ENCODE peak calls at places on chromosomes 13 and 19, in seven cellular contexts. K is neural progenitor cell, H is right atrium auricular region, X is heart left ventricle, S is lung, R is HepG2, W is foreskin fibroblast. B is an unnamed sample.

GRCh38 chr19:49475995-49476880 is 2.2 kb downstream of the FLT3LG start:
- DNase-seq in R (no peak), W (no peak), X (peak; percentile 46), K (peak; percentile 94), S (no peak), H (no peak), B (no peak)

GRCh38 chr19:17680235-17680722 is 7.9 kb downstream of the UNC13A start:
- DNase-seq in K (peak; percentile 67), S (peak; percentile 42), X (peak; percentile 87), R (no peak), H (peak; percentile 86), W (peak; percentile 81), B (peak; percentile 80)

GRCh38 chr19:2634960-2635359 is 67.5 kb downstream of the GNG7 start:
- DNase-seq in H (no peak), K (no peak), W (no peak), R (no peak), S (no peak), X (no peak), B (no peak)

GRCh38 chr13:113759525-113760137 is 605 bp downstream of the TMEM255B start:
- DNase-seq in X (peak; percentile 52), R (no peak), W (no peak), K (peak; percentile 58), S (no peak), H (no peak), B (no peak)

GRCh38 chr19:8811315-8812172 is 20.6 kb downstream of the ZNF558 start:
- DNase-seq in H (no peak), S (no peak), X (no peak), K (no peak), R (no peak), W (no peak), B (no peak)

GRCh38 chr13:109301711-109302110 is 484.7 kb downstream of the IRS2 start:
- DNase-seq in X (no peak), K (no peak), S (no peak), R (no peak), W (no peak), H (no peak), B (no peak)

GRCh38 chr13:20349564-20350379 is 117.7 kb upstream of the GJB6 start:
- DNase-seq in R (no peak), H (no peak), K (peak; percentile 42), W (no peak), S (no peak), X (no peak), B (no peak)

GRCh38 chr13:26037302-26037701 is 14.5 kb downstream of the SHISA2 start:
- DNase-seq in H (no peak), K (peak; percentile 84), S (peak; percentile 39), W (no peak), R (no peak), X (no peak), B (no peak)

DNA sequence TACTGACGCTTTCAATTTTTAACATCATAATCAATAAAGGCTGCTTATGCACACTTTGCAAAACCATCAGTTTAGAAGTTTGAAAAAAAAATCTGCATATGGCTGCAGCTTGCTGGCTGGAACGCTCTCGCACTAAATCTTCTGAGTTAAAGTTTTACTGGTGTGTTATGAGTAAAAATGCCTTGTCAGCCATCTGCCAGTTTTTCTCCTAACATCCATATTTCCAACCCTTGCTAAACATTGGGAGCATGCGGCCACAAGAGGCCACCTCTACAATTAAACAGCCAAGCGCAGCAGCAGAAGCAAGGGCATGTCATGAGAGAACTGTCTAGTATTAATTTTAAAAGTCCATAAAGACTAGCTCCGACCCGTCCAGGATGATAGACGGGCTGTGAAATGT is 248.3 kb downstream of the TSHZ3 start:
- DNase-seq in W (peak; percentile 7), H (no peak), X (no peak), S (no peak), R (no peak), K (no peak), B (no peak)
- TF ChIP-seq CTCF in W (no peak), H (no peak), X (no peak), S (no peak), R (no peak), K (no peak), B (no peak)

GRCh38 chr19:11361037-11361770 is 6.0 kb downstream of the PLPPR2 start:
- DNase-seq in K (peak; percentile 97), S (peak; percentile 85), W (no peak), X (no peak), R (no peak), H (no peak), B (no peak)
- TF ChIP-seq CTCF in K (peak; percentile 33), S (no peak), W (no peak), X (no peak), R (no peak), H (no peak), B (no peak)

DNA sequence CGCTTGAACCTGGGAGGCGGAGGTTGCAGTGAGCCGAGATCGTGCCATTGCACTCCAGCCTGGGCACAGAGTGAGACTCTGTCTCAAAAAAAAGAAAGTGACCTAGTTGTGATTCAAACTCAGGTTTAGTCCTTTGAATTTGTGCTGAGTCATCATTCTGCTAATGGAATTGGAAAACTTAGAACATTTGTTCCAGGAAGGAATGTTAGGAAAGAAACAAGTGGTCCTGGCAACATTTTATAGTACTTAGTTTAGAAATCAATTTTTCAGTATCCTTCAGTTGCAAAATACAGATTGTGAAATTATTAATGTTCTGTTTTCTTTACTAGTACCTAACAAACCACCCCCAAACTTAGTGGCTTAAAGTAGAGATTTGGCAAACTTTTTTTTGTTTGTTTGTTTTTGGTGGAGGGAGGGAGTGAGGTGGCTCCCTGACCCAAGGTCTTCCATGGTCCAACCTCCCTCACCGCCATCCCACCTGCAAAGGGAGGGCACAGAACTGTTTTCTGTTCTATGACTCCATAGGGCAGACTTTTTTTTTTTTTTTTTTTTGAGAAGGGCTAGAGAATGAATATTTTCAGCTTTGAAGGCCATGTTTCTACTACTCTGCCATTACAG is 9.2 kb upstream of the SULT2A1 start:
- DNase-seq in R (peak; percentile 58), H (no peak), X (no peak), S (no peak), K (no peak), W (no peak), B (no peak)
- TF ChIP-seq CTCF in R (no peak), H (no peak), X (no peak), S (no peak), K (no peak), W (no peak), B (no peak)

DNA sequence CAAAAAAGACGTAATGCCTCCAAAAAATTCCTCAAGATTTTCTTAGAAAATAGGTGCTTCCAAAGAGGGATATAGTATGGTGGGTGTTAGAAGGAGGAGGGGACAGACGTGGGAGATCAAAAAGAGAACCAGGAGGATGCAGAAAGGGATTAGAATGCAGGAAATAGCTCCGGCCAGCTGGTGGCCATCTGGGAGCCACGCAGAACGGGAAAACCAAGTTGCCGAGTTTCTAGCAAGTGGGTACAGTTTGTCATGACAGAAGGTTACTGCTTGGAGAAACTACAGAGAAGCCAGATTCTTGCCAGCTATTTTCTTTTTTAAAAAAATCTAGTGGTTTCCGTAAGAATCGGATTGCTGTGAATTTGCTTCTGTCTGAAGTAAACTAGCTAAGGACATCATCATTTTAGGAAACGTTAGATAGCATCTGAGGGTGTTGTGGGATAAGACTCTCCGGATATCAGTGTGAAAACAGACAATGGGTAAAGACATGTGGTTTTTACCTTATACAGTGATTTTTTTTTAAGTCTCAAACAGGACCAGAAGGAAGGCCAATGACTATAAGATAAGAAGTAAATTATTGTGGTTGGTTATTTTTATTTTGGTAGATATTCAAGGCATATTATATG is 104.9 kb downstream of the HSPH1 start:
- DNase-seq in H (no peak), W (peak; percentile 42), S (no peak), R (no peak), X (no peak), K (no peak), B (no peak)
- TF ChIP-seq CTCF in H (no peak), W (no peak), S (no peak), R (no peak), X (no peak), K (no peak), B (no peak)

B was measured in natural killer cell.